ENCODE peak calls at places on chromosomes 13 and 19, in eight cellular contexts. X is breast epithelium, J is GM12878, I is HCT116, S is tibial nerve, F is endothelial cell of umbilical vein, Q is Peyer's patch, H is heart left ventricle. L is an unnamed sample.

GRCh38 chr13:33153421-33154381 is 131.9 kb downstream of the STARD13 start:
- DNase-seq in H (peak), F (peak), Q (peak), X (no peak), J (no peak), I (no peak), S (no peak), L (no peak)

GRCh38 chr13:41193469-41193868 is 900 bp downstream of the KBTBD7 start:
- DNase-seq in F (no peak), S (no peak), I (no peak), J (no peak), X (no peak), H (no peak), Q (no peak), L (no peak)

GRCh38 chr19:15124572-15125231 is 17.5 kb downstream of the SYDE1 start:
- DNase-seq in I (no peak), H (no peak), S (no peak), Q (peak), X (no peak), F (no peak), J (no peak), L (no peak)

GRCh38 chr19:17229890-17230289 is 3.9 kb downstream of the OCEL1 start:
- DNase-seq in S (no peak), F (no peak), X (no peak), I (no peak), H (no peak), J (no peak), Q (no peak), L (no peak)

GRCh38 chr13:78238911-78239310 is 320.3 kb upstream of the EDNRB start:
- DNase-seq in H (no peak), X (no peak), J (no peak), Q (no peak), S (no peak), F (no peak), I (no peak), L (no peak)

GRCh38 chr13:97018029-97018819 is 23.9 kb upstream of the OXGR1 start:
- DNase-seq in I (peak), S (peak), H (peak), F (peak), J (no peak), Q (no peak), X (no peak), L (no peak)

GRCh38 chr13:52615817-52616216 is 26.4 kb upstream of the HNRNPA1L2 start:
- DNase-seq in X (no peak), Q (no peak), S (no peak), H (no peak), J (no peak), I (no peak), F (no peak), L (no peak)

GRCh38 chr13:99864627-99864990 is 107.0 kb downstream of the ZIC5 start:
- DNase-seq in X (no peak), I (no peak), H (no peak), S (no peak), F (no peak), J (no peak), Q (no peak), L (no peak)

GRCh38 chr13:27130223-27131015 is 41.2 kb downstream of the USP12 start:
- DNase-seq in J (no peak), I (no peak), S (peak), H (no peak), F (no peak), Q (no peak), X (no peak), L (no peak)

GRCh38 chr19:51158474-51159129 is 16.5 kb downstream of the SIGLEC7 start:
- DNase-seq in F (peak), J (no peak), S (peak), I (peak), Q (no peak), X (no peak), H (no peak), L (peak)

GRCh38 chr13:42484396-42484795 is 89.6 kb upstream of the TNFSF11 start:
- DNase-seq in I (no peak), X (no peak), Q (no peak), F (no peak), S (no peak), H (no peak), J (no peak), L (no peak)

GRCh38 chr13:98525852-98526512 is 50.9 kb downstream of the STK24 start:
- DNase-seq in X (no peak), F (no peak), I (no peak), J (no peak), Q (no peak), H (no peak), S (no peak), L (no peak)

GRCh38 chr19:58229255-58229639 is 533 bp downstream of the ZNF544 start:
- DNase-seq in S (no peak), F (peak), H (no peak), Q (no peak), X (no peak), J (no peak), I (no peak), L (no peak)

GRCh38 chr13:113649212-113649611 is 8.8 kb downstream of the ATP4B start:
- DNase-seq in I (no peak), F (no peak), H (peak), X (peak), S (no peak), Q (peak), J (no peak), L (no peak)

GRCh38 chr13:109816112-109816978 is 30.0 kb upstream of the IRS2 start:
- DNase-seq in H (no peak), I (no peak), S (no peak), Q (no peak), F (no peak), J (no peak), X (no peak), L (no peak)

GRCh38 chr19:14073925-14074838 is 1.6 kb downstream of the MISP3 start:
- DNase-seq in X (no peak), S (peak), Q (peak), I (no peak), F (peak), H (no peak), J (no peak), L (no peak)

GRCh38 chr19:54439174-54439851 is 9.7 kb upstream of the LENG8 start:
- DNase-seq in F (peak), I (no peak), X (peak), Q (no peak), S (peak), H (no peak), J (no peak), L (no peak)

GRCh38 chr19:9498183-9498902 is at the start of gene ZNF560:
- DNase-seq in Q (no peak), X (no peak), J (no peak), F (no peak), I (no peak), S (no peak), H (no peak), L (no peak)

GRCh38 chr13:77001540-77001939 is 9.7 kb downstream of the CLN5 start:
- DNase-seq in J (no peak), H (no peak), Q (no peak), I (no peak), S (no peak), F (no peak), X (no peak), L (no peak)

GRCh38 chr13:77001963-77002587 is 10.2 kb downstream of the CLN5 start:
- DNase-seq in S (no peak), Q (no peak), J (no peak), F (no peak), X (no peak), I (no peak), H (no peak), L (no peak)

GRCh38 chr13:77000475-77000874 is 8.6 kb downstream of the CLN5 start:
- DNase-seq in J (no peak), Q (no peak), X (no peak), H (no peak), F (no peak), S (no peak), I (no peak), L (no peak)

DNA sequence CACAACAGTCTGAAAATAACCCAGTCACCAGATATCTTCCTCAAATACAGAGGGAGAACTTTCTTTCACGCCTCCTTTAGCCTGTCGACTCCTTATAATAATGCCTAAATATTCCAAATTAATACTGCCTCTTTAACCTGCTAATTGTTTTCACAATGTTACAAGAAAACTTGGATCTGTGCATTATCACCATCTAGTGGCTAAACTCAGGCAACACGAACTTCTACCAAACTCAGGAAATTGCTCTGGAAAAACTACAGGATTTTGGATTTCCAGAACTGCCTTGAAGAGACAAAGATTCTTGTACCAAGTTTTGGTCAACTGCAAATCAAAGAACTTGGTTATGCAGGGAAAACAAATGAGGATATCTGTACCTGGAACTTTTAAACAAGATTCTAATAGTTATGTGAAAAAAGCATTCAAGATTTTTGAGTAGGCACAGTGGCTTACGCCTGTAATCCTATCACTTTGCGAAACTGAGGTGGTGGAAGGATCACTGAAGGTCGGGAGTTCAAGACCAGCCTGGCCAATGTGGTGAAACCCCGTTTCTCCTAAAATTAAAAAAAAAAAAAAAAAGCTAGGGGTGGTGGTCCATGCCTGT is 10.8 kb downstream of the CLN5 start:
- DNase-seq in S (no peak), I (peak), J (no peak), Q (no peak), H (no peak), X (no peak), F (peak), L (no peak)
- TF ChIP-seq POLR2A in S (no peak), I (no peak), J (no peak), Q (no peak), H (no peak), X (no peak), F (no peak), L (no peak)

DNA sequence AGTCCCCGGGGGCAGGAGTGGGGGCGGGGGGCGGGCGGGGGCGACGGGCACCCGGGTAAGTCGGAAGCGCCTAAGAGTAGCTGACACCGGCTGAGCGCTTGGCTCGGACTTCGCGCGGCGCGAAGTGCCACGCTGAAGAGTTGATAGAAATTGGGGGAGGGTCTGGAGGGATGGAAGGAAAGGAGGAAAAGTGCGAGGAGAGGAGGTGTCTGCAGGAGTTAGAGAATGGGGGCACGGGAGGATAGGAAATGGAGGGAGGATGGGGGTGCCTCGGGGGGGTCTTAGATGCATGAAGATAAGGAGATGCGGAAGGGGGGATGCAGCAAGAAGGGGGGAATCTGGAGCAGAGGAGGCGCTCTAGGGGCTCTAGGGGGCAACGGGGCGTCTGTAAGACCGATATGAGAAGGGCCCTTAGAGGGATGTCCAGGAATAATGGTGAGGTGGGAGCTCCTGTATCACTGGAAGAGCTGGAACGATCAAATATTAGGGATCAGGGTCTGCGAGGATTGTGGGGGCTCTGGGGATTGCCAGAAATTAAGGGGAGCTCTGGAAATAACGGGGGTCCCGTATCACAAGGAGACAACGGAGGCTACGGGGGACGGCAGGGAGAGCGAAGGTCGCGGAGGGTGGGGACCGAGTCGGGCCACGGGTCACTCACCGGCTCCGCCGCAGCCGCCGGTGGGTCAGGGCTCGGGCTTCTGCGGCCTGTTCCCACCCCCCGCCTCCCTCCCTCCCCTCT is at the start of gene MYPOP:
- DNase-seq in X (no peak), J (no peak), I (no peak), H (no peak), Q (no peak), S (peak), F (no peak), L (no peak)
- TF ChIP-seq POLR2A in X (no peak), J (no peak), I (no peak), H (no peak), Q (no peak), S (no peak), F (no peak), L (peak)

GRCh38 chr19:10502524-10503001 is 593 bp downstream of the KEAP1 start:
- DNase-seq in Q (peak), I (peak), J (peak), H (peak), X (peak), S (peak), F (peak), L (peak)
- TF ChIP-seq POLR2A in Q (peak), I (peak), J (peak), H (peak), X (no peak), S (peak), F (peak), L (peak)

GRCh38 chr19:19203012-19203856 is at the start of gene NR2C2AP:
- DNase-seq in J (peak), Q (peak), I (peak), F (peak), X (peak), H (peak), S (peak), L (peak)
- TF ChIP-seq POLR2A in J (peak), Q (no peak), I (no peak), F (peak), X (no peak), H (peak), S (no peak), L (peak)

DNA sequence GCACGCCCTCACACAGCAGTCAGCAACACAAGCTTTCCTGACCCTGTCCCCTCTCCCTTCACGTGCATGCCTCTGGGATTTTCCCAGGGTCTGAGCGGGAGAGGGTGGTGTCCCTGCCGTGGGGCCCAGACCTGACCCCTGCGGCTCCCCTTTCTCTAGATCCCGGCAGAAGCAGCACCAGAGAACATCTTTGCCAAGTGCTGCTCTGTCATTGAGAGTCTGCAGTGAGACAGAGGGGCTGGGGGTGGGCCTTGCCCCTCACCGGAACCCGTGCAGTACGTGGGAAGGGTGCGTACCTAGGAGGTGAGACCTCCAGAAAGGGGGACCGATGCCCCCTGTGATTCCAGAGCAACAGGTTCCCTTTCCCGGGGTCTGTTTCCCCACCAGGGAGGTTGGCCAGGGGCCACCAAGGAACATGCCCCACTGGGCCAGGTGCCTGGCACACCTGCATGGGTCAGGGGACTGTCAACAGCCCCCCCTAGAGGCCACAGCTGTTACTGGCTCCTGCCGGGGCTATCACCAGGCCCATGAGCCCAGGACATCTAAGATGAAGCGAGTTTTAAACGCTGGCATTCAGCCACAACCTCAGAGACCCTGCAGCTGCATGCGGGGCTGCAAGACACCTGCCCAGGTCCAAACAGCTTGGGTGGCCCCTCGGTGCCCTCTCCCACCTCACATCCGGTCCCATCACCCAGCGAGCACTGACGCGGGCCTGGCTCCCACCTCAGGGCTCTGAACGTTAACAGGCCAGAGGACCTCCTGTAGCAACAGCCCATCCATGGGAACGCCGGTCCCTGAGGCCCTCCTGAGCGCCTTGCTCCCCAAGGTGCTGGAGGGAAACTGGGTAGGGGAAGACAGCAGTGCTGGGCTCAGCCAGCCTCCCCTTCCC is 12.3 kb downstream of the KHSRP start:
- DNase-seq in X (no peak), F (no peak), S (no peak), H (no peak), I (peak), J (no peak), Q (peak), L (peak)
- TF ChIP-seq POLR2A in X (no peak), F (peak), S (no peak), H (no peak), I (no peak), J (peak), Q (no peak), L (no peak)

GRCh38 chr19:4967738-4968461 is 1.0 kb upstream of the KDM4B start:
- DNase-seq in Q (no peak), H (no peak), S (no peak), I (no peak), X (no peak), J (no peak), F (no peak), L (no peak)

GRCh38 chr19:4969292-4969771 is 419 bp downstream of the KDM4B start:
- DNase-seq in S (no peak), Q (no peak), X (no peak), I (no peak), F (no peak), J (no peak), H (no peak), L (no peak)

GRCh38 chr19:4969772-4970531 is 1.0 kb downstream of the KDM4B start:
- DNase-seq in S (no peak), H (no peak), X (no peak), Q (no peak), F (peak), J (peak), I (no peak), L (no peak)

GRCh38 chr19:4966591-4966990 is 2.3 kb upstream of the KDM4B start:
- DNase-seq in Q (no peak), J (no peak), S (no peak), I (no peak), X (no peak), F (no peak), H (no peak), L (no peak)

GRCh38 chr19:4968462-4969291 is at the start of gene KDM4B:
- DNase-seq in F (peak), Q (peak), J (peak), H (peak), I (peak), X (peak), S (peak), L (peak)
- TF ChIP-seq POLR2A in F (peak), Q (peak), J (peak), H (peak), I (peak), X (no peak), S (peak), L (peak)

GRCh38 chr13:112267650-112268049 is 108.5 kb upstream of the SPACA7 start:
- DNase-seq in X (no peak), Q (no peak), H (no peak), J (no peak), F (no peak), S (no peak), I (no peak), L (no peak)
- TF ChIP-seq POLR2A in X (no peak), Q (no peak), H (no peak), J (no peak), F (no peak), S (no peak), I (no peak), L (no peak)